ENCODE peak calls at places on chromosomes 1 and 21, in seven cellular contexts. One of them, this sample, is unnamed.

GRCh38 chr1:195195423-195196057 is 1412.7 kb downstream of the KCNT2 start:
- DNase-seq in fibroblast of lung: no peak
- DNase-seq in osteocyte: no peak
- DNase-seq in endothelial cell: no peak
- DNase-seq in mesothelial cell of epicardium: no peak
- DNase-seq in A673: no peak
- DNase-seq in cardiac muscle cell: no peak
- DNase-seq in this sample: no peak

GRCh38 chr1:45789601-45790000 is 13.8 kb upstream of the MAST2 start:
- DNase-seq in fibroblast of lung: no peak
- DNase-seq in osteocyte: no peak
- DNase-seq in endothelial cell: no peak
- DNase-seq in mesothelial cell of epicardium: no peak
- DNase-seq in A673: no peak
- DNase-seq in cardiac muscle cell: no peak
- DNase-seq in this sample: no peak

GRCh38 chr1:10470043-10470442 is 2.3 kb downstream of the DFFA start:
- DNase-seq in fibroblast of lung: no peak
- DNase-seq in osteocyte: no peak
- DNase-seq in endothelial cell: no peak
- DNase-seq in mesothelial cell of epicardium: no peak
- DNase-seq in A673: no peak
- DNase-seq in cardiac muscle cell: no peak
- DNase-seq in this sample: no peak

GRCh38 chr1:230274254-230274653 is 151.9 kb downstream of the PGBD5 start:
- DNase-seq in fibroblast of lung: no peak
- DNase-seq in osteocyte: no peak
- DNase-seq in endothelial cell: no peak
- DNase-seq in mesothelial cell of epicardium: no peak
- DNase-seq in A673: no peak
- DNase-seq in cardiac muscle cell: no peak
- DNase-seq in this sample: no peak

GRCh38 chr1:204419064-204419403 is 7.4 kb upstream of the PPP1R15B start:
- DNase-seq in fibroblast of lung: no peak
- DNase-seq in osteocyte: no peak
- DNase-seq in endothelial cell: no peak
- DNase-seq in mesothelial cell of epicardium: no peak
- DNase-seq in A673: no peak
- DNase-seq in cardiac muscle cell: no peak
- DNase-seq in this sample: peak

GRCh38 chr21:35203093-35204021 is 154.3 kb upstream of the RUNX1 start:
- DNase-seq in fibroblast of lung: peak
- DNase-seq in osteocyte: no peak
- DNase-seq in endothelial cell: no peak
- DNase-seq in mesothelial cell of epicardium: no peak
- DNase-seq in A673: no peak
- DNase-seq in cardiac muscle cell: no peak
- DNase-seq in this sample: peak

GRCh38 chr1:218809625-218810024 is 364.1 kb upstream of the LYPLAL1 start:
- DNase-seq in fibroblast of lung: no peak
- DNase-seq in osteocyte: no peak
- DNase-seq in endothelial cell: no peak
- DNase-seq in mesothelial cell of epicardium: no peak
- DNase-seq in A673: no peak
- DNase-seq in cardiac muscle cell: peak
- DNase-seq in this sample: peak

GRCh38 chr1:107879338-107879737 is 85.6 kb downstream of the VAV3 start:
- DNase-seq in fibroblast of lung: no peak
- DNase-seq in osteocyte: no peak
- DNase-seq in endothelial cell: no peak
- DNase-seq in mesothelial cell of epicardium: no peak
- DNase-seq in A673: no peak
- DNase-seq in cardiac muscle cell: no peak
- DNase-seq in this sample: peak

GRCh38 chr21:26811031-26811430 is 34.2 kb downstream of the ADAMTS1 start:
- DNase-seq in fibroblast of lung: peak
- DNase-seq in osteocyte: no peak
- DNase-seq in endothelial cell: no peak
- DNase-seq in mesothelial cell of epicardium: no peak
- DNase-seq in A673: no peak
- DNase-seq in cardiac muscle cell: no peak
- DNase-seq in this sample: no peak

GRCh38 chr1:185650602-185651230 is 83.5 kb upstream of the HMCN1 start:
- DNase-seq in fibroblast of lung: no peak
- DNase-seq in osteocyte: no peak
- DNase-seq in endothelial cell: no peak
- DNase-seq in mesothelial cell of epicardium: no peak
- DNase-seq in A673: no peak
- DNase-seq in cardiac muscle cell: no peak
- DNase-seq in this sample: no peak

GRCh38 chr1:48859429-48859828 is 82.7 kb upstream of the BEND5 start:
- DNase-seq in fibroblast of lung: peak
- DNase-seq in osteocyte: no peak
- DNase-seq in endothelial cell: no peak
- DNase-seq in mesothelial cell of epicardium: no peak
- DNase-seq in A673: peak
- DNase-seq in cardiac muscle cell: no peak
- DNase-seq in this sample: peak

GRCh38 chr1:44416408-44416807 is 11.4 kb downstream of the RNF220 start:
- DNase-seq in fibroblast of lung: no peak
- DNase-seq in osteocyte: no peak
- DNase-seq in endothelial cell: no peak
- DNase-seq in mesothelial cell of epicardium: no peak
- DNase-seq in A673: no peak
- DNase-seq in cardiac muscle cell: no peak
- DNase-seq in this sample: no peak

GRCh38 chr1:23581219-23581618 is 21.9 kb upstream of the ID3 start:
- DNase-seq in fibroblast of lung: peak
- DNase-seq in osteocyte: no peak
- DNase-seq in endothelial cell: peak
- DNase-seq in mesothelial cell of epicardium: no peak
- DNase-seq in A673: no peak
- DNase-seq in cardiac muscle cell: no peak
- DNase-seq in this sample: no peak

GRCh38 chr1:204994086-204994862 is 48.7 kb upstream of the CNTN2 start:
- DNase-seq in fibroblast of lung: no peak
- DNase-seq in osteocyte: no peak
- DNase-seq in endothelial cell: no peak
- DNase-seq in mesothelial cell of epicardium: no peak
- DNase-seq in A673: no peak
- DNase-seq in cardiac muscle cell: no peak
- DNase-seq in this sample: no peak

GRCh38 chr1:42737257-42737656 is 2.8 kb downstream of the CLDN19 start:
- DNase-seq in fibroblast of lung: no peak
- DNase-seq in osteocyte: no peak
- DNase-seq in endothelial cell: no peak
- DNase-seq in mesothelial cell of epicardium: no peak
- DNase-seq in A673: no peak
- DNase-seq in cardiac muscle cell: no peak
- DNase-seq in this sample: peak

GRCh38 chr21:32403201-32403701 is 9.3 kb upstream of the EVA1C start:
- DNase-seq in fibroblast of lung: peak
- DNase-seq in osteocyte: no peak
- DNase-seq in endothelial cell: peak
- DNase-seq in mesothelial cell of epicardium: no peak
- DNase-seq in A673: peak
- DNase-seq in cardiac muscle cell: peak
- DNase-seq in this sample: peak

GRCh38 chr1:41769068-41769467 is 149.7 kb downstream of the HIVEP3 start:
- DNase-seq in fibroblast of lung: no peak
- DNase-seq in osteocyte: no peak
- DNase-seq in endothelial cell: no peak
- DNase-seq in mesothelial cell of epicardium: no peak
- DNase-seq in A673: no peak
- DNase-seq in cardiac muscle cell: no peak
- DNase-seq in this sample: no peak

GRCh38 chr1:17984510-17985085 is 123.0 kb upstream of the IGSF21 start:
- DNase-seq in fibroblast of lung: no peak
- DNase-seq in osteocyte: no peak
- DNase-seq in endothelial cell: peak
- DNase-seq in mesothelial cell of epicardium: no peak
- DNase-seq in A673: peak
- DNase-seq in cardiac muscle cell: peak
- DNase-seq in this sample: peak

GRCh38 chr21:42227909-42228708 is 9.2 kb downstream of the ABCG1 start:
- DNase-seq in fibroblast of lung: peak
- DNase-seq in osteocyte: peak
- DNase-seq in endothelial cell: peak
- DNase-seq in mesothelial cell of epicardium: no peak
- DNase-seq in A673: peak
- DNase-seq in cardiac muscle cell: no peak
- DNase-seq in this sample: peak

GRCh38 chr1:17163789-17164666 is 40.9 kb upstream of the PADI1 start:
- DNase-seq in fibroblast of lung: no peak
- DNase-seq in osteocyte: peak
- DNase-seq in endothelial cell: no peak
- DNase-seq in mesothelial cell of epicardium: no peak
- DNase-seq in A673: no peak
- DNase-seq in cardiac muscle cell: no peak
- DNase-seq in this sample: no peak

GRCh38 chr1:178916448-178917174 is 45.7 kb upstream of the ANGPTL1 start:
- DNase-seq in fibroblast of lung: no peak
- DNase-seq in osteocyte: no peak
- DNase-seq in endothelial cell: no peak
- DNase-seq in mesothelial cell of epicardium: no peak
- DNase-seq in A673: no peak
- DNase-seq in cardiac muscle cell: no peak
- DNase-seq in this sample: no peak

GRCh38 chr1:58006421-58007032 is 540.0 kb downstream of the OMA1 start:
- DNase-seq in fibroblast of lung: no peak
- DNase-seq in osteocyte: no peak
- DNase-seq in endothelial cell: no peak
- DNase-seq in mesothelial cell of epicardium: no peak
- DNase-seq in A673: no peak
- DNase-seq in cardiac muscle cell: no peak
- DNase-seq in this sample: no peak

GRCh38 chr1:58005212-58005611 is 541.3 kb downstream of the OMA1 start:
- DNase-seq in fibroblast of lung: no peak
- DNase-seq in osteocyte: no peak
- DNase-seq in endothelial cell: no peak
- DNase-seq in mesothelial cell of epicardium: no peak
- DNase-seq in A673: no peak
- DNase-seq in cardiac muscle cell: no peak
- DNase-seq in this sample: no peak

GRCh38 chr1:58000821-58001220 is 545.7 kb downstream of the OMA1 start:
- DNase-seq in fibroblast of lung: no peak
- DNase-seq in osteocyte: no peak
- DNase-seq in endothelial cell: no peak
- DNase-seq in mesothelial cell of epicardium: no peak
- DNase-seq in A673: no peak
- DNase-seq in cardiac muscle cell: no peak
- DNase-seq in this sample: no peak

GRCh38 chr1:58003059-58003458 is 543.5 kb downstream of the OMA1 start:
- DNase-seq in fibroblast of lung: no peak
- DNase-seq in osteocyte: no peak
- DNase-seq in endothelial cell: no peak
- DNase-seq in mesothelial cell of epicardium: no peak
- DNase-seq in A673: no peak
- DNase-seq in cardiac muscle cell: no peak
- DNase-seq in this sample: no peak
- TF ChIP-seq CTCF in fibroblast of lung: no peak
- TF ChIP-seq CTCF in osteocyte: no peak
- TF ChIP-seq CTCF in endothelial cell: no peak
- TF ChIP-seq CTCF in mesothelial cell of epicardium: no peak
- TF ChIP-seq CTCF in A673: no peak
- TF ChIP-seq CTCF in cardiac muscle cell: no peak
- TF ChIP-seq CTCF in this sample: no peak

GRCh38 chr1:158396646-158397045 is 2.6 kb downstream of the OR10T2 start:
- DNase-seq in fibroblast of lung: no peak
- DNase-seq in osteocyte: no peak
- DNase-seq in endothelial cell: no peak
- DNase-seq in mesothelial cell of epicardium: no peak
- DNase-seq in A673: no peak
- DNase-seq in cardiac muscle cell: no peak
- DNase-seq in this sample: no peak

GRCh38 chr1:158398818-158399502 is at the start of gene OR10T2:
- DNase-seq in fibroblast of lung: no peak
- DNase-seq in osteocyte: no peak
- DNase-seq in endothelial cell: no peak
- DNase-seq in mesothelial cell of epicardium: no peak
- DNase-seq in A673: no peak
- DNase-seq in cardiac muscle cell: no peak
- DNase-seq in this sample: no peak

GRCh38 chr1:158400901-158401300 is 1.6 kb upstream of the OR10T2 start:
- DNase-seq in fibroblast of lung: no peak
- DNase-seq in osteocyte: no peak
- DNase-seq in endothelial cell: no peak
- DNase-seq in mesothelial cell of epicardium: no peak
- DNase-seq in A673: no peak
- DNase-seq in cardiac muscle cell: no peak
- DNase-seq in this sample: no peak
- TF ChIP-seq CTCF in fibroblast of lung: no peak
- TF ChIP-seq CTCF in osteocyte: no peak
- TF ChIP-seq CTCF in endothelial cell: no peak
- TF ChIP-seq CTCF in mesothelial cell of epicardium: no peak
- TF ChIP-seq CTCF in A673: no peak
- TF ChIP-seq CTCF in cardiac muscle cell: no peak
- TF ChIP-seq CTCF in this sample: no peak

GRCh38 chr1:100132566-100133477 is at the start of the genes SASS6 and TRMT13:
- DNase-seq in fibroblast of lung: peak
- DNase-seq in osteocyte: peak
- DNase-seq in endothelial cell: peak
- DNase-seq in mesothelial cell of epicardium: peak
- DNase-seq in A673: peak
- DNase-seq in cardiac muscle cell: peak
- DNase-seq in this sample: peak

GRCh38 chr1:100131623-100132022 is 1.1 kb downstream of the SASS6 start:
- DNase-seq in fibroblast of lung: no peak
- DNase-seq in osteocyte: no peak
- DNase-seq in endothelial cell: no peak
- DNase-seq in mesothelial cell of epicardium: no peak
- DNase-seq in A673: no peak
- DNase-seq in cardiac muscle cell: no peak
- DNase-seq in this sample: no peak

GRCh38 chr1:100130552-100131077 is 2.1 kb downstream of the SASS6 start:
- DNase-seq in fibroblast of lung: peak
- DNase-seq in osteocyte: no peak
- DNase-seq in endothelial cell: no peak
- DNase-seq in mesothelial cell of epicardium: no peak
- DNase-seq in A673: no peak
- DNase-seq in cardiac muscle cell: no peak
- DNase-seq in this sample: peak

GRCh38 chr1:100137602-100138001 is 4.6 kb downstream of the TRMT13 start:
- DNase-seq in fibroblast of lung: no peak
- DNase-seq in osteocyte: no peak
- DNase-seq in endothelial cell: no peak
- DNase-seq in mesothelial cell of epicardium: no peak
- DNase-seq in A673: no peak
- DNase-seq in cardiac muscle cell: no peak
- DNase-seq in this sample: no peak

GRCh38 chr1:100134872-100135271 is 1.9 kb downstream of the TRMT13 start:
- DNase-seq in fibroblast of lung: no peak
- DNase-seq in osteocyte: no peak
- DNase-seq in endothelial cell: no peak
- DNase-seq in mesothelial cell of epicardium: no peak
- DNase-seq in A673: peak
- DNase-seq in cardiac muscle cell: no peak
- DNase-seq in this sample: peak
- TF ChIP-seq CTCF in fibroblast of lung: no peak
- TF ChIP-seq CTCF in osteocyte: peak
- TF ChIP-seq CTCF in endothelial cell: no peak
- TF ChIP-seq CTCF in mesothelial cell of epicardium: no peak
- TF ChIP-seq CTCF in A673: peak
- TF ChIP-seq CTCF in cardiac muscle cell: no peak
- TF ChIP-seq CTCF in this sample: no peak

GRCh38 chr1:94819945-94820746 is at the start of gene SLC44A3:
- DNase-seq in fibroblast of lung: peak
- DNase-seq in osteocyte: no peak
- DNase-seq in endothelial cell: peak
- DNase-seq in mesothelial cell of epicardium: peak
- DNase-seq in A673: no peak
- DNase-seq in cardiac muscle cell: peak
- DNase-seq in this sample: peak
- TF ChIP-seq CTCF in fibroblast of lung: no peak
- TF ChIP-seq CTCF in osteocyte: peak
- TF ChIP-seq CTCF in endothelial cell: no peak
- TF ChIP-seq CTCF in mesothelial cell of epicardium: no peak
- TF ChIP-seq CTCF in A673: peak
- TF ChIP-seq CTCF in cardiac muscle cell: peak
- TF ChIP-seq CTCF in this sample: peak

This sample was measured in MCF 10A.